ENCODE peak calls at places on chromosomes 16 and 17, in six cellular contexts. Z is tibial nerve, C is A673, D is thyroid gland, U is pancreas, G is nephron progenitor cell. S is an unnamed sample.

GRCh38 chr17:21193031-21193430 is 20.9 kb downstream of the TMEM11 start:
- DNase-seq in Z (no peak), C (no peak), D (no peak), U (no peak), G (no peak), S (no peak)

GRCh38 chr17:56833023-56833811 is 503 bp downstream of the C17orf67 start:
- DNase-seq in Z (no peak), C (peak), D (peak), U (peak), G (no peak), S (peak)

GRCh38 chr16:30394603-30395154 is 541 bp upstream of the ZNF48 start:
- DNase-seq in Z (no peak), C (no peak), D (no peak), U (no peak), G (no peak), S (no peak)

GRCh38 chr17:41406205-41406604 is 8.8 kb upstream of the KRT31 start:
- DNase-seq in Z (no peak), C (no peak), D (no peak), U (no peak), G (no peak), S (no peak)

GRCh38 chr16:53053967-53054669 is 673 bp upstream of the CHD9 start:
- DNase-seq in Z (no peak), C (peak), D (peak), U (no peak), G (no peak), S (no peak)

GRCh38 chr16:89798832-89799370 is 17.5 kb downstream of the FANCA start:
- DNase-seq in Z (no peak), C (no peak), D (peak), U (no peak), G (no peak), S (no peak)

GRCh38 chr17:62780273-62780672 is 27.8 kb downstream of the MARCHF10 start:
- DNase-seq in Z (no peak), C (no peak), D (peak), U (peak), G (no peak), S (no peak)

GRCh38 chr17:1179635-1180433 is at the start of gene ABR:
- DNase-seq in Z (no peak), C (peak), D (no peak), U (peak), G (peak), S (no peak)

GRCh38 chr17:28384281-28385036 is 13.0 kb downstream of the SARM1 start:
- DNase-seq in Z (no peak), C (no peak), D (peak), U (peak), G (peak), S (no peak)

GRCh38 chr16:24737916-24738594 is 8.6 kb downstream of the TNRC6A start:
- DNase-seq in Z (no peak), C (no peak), D (no peak), U (no peak), G (no peak), S (no peak)

GRCh38 chr16:49280022-49280741 is 1.5 kb downstream of the CBLN1 start:
- DNase-seq in Z (no peak), C (peak), D (no peak), U (peak), G (peak), S (no peak)

GRCh38 chr17:67260051-67260987 is 15.3 kb upstream of the HELZ start:
- DNase-seq in Z (no peak), C (peak), D (peak), U (no peak), G (no peak), S (no peak)

GRCh38 chr17:6069611-6070279 is 434 bp upstream of the WSCD1 start:
- DNase-seq in Z (no peak), C (no peak), D (peak), U (no peak), G (no peak), S (no peak)

GRCh38 chr17:82674656-82675475 is 23.6 kb downstream of the RAB40B start:
- DNase-seq in Z (no peak), C (no peak), D (no peak), U (no peak), G (no peak), S (no peak)

GRCh38 chr16:30893082-30893743 is 664 bp downstream of the BCL7C start:
- DNase-seq in Z (no peak), C (no peak), D (peak), U (peak), G (peak), S (no peak)

GRCh38 chr17:16407911-16408588 is 7.3 kb upstream of the TRPV2 start:
- DNase-seq in Z (peak), C (peak), D (peak), U (no peak), G (peak), S (no peak)

GRCh38 chr16:59202463-59202862 is 468.3 kb upstream of the GOT2 start:
- DNase-seq in Z (no peak), C (no peak), D (no peak), U (no peak), G (no peak), S (no peak)

GRCh38 chr17:80795737-80796136 is 195.9 kb upstream of the CHMP6 start:
- DNase-seq in Z (no peak), C (no peak), D (peak), U (no peak), G (no peak), S (peak)

GRCh38 chr16:70590722-70591438 is 55.5 kb upstream of the IL34 start:
- DNase-seq in Z (no peak), C (no peak), D (no peak), U (no peak), G (no peak), S (no peak)

GRCh38 chr17:77153487-77153886 is 12.7 kb downstream of the SEC14L1 start:
- DNase-seq in Z (no peak), C (no peak), D (peak), U (no peak), G (no peak), S (no peak)

GRCh38 chr17:74516561-74516960 is 14.7 kb downstream of the CD300LB start:
- DNase-seq in Z (no peak), C (no peak), D (no peak), U (no peak), G (no peak), S (peak)

GRCh38 chr17:80998388-80999223 is 7.0 kb downstream of the CHMP6 start:
- DNase-seq in Z (no peak), C (no peak), D (no peak), U (no peak), G (no peak), S (no peak)

GRCh38 chr17:79093270-79093669 is 18.6 kb downstream of the ENGASE start:
- DNase-seq in Z (no peak), C (no peak), D (no peak), U (no peak), G (no peak), S (no peak)

GRCh38 chr16:89290887-89291286 is 73.4 kb downstream of the ZNF778 start:
- DNase-seq in Z (no peak), C (no peak), D (no peak), U (no peak), G (no peak), S (no peak)

GRCh38 chr17:77049440-77049839 is 91.3 kb upstream of the SEC14L1 start:
- DNase-seq in Z (no peak), C (peak), D (no peak), U (no peak), G (no peak), S (no peak)

GRCh38 chr17:16439303-16439791 is 24.0 kb downstream of the TRPV2 start:
- DNase-seq in Z (no peak), C (no peak), D (peak), U (no peak), G (no peak), S (no peak)

GRCh38 chr17:66945451-66945850 is 19.1 kb upstream of the CACNG4 start:
- DNase-seq in Z (no peak), C (peak), D (no peak), U (no peak), G (no peak), S (no peak)

GRCh38 chr17:12134587-12134986 is 113.9 kb downstream of the MAP2K4 start:
- DNase-seq in Z (no peak), C (no peak), D (no peak), U (no peak), G (no peak), S (no peak)

GRCh38 chr17:61411114-61411943 is 11.7 kb downstream of the TBX2 start:
- DNase-seq in Z (no peak), C (peak), D (peak), U (peak), G (peak), S (peak)

GRCh38 chr16:1450218-1450617 is 5.9 kb upstream of the CCDC154 start:
- DNase-seq in Z (no peak), C (no peak), D (no peak), U (no peak), G (no peak), S (no peak)

GRCh38 chr17:42937712-42938596 is 26.3 kb downstream of the AARSD1 start:
- DNase-seq in Z (no peak), C (peak), D (peak), U (peak), G (peak), S (no peak)
- TF ChIP-seq CTCF in Z (peak), C (peak), D (peak), U (peak), G (peak), S (peak)

GRCh38 chr17:45113424-45113754 is 18.9 kb downstream of the PLCD3 start:
- DNase-seq in Z (no peak), C (no peak), D (no peak), U (no peak), G (no peak), S (no peak)

GRCh38 chr17:45111838-45112237 is 20.5 kb downstream of the PLCD3 start:
- DNase-seq in Z (no peak), C (no peak), D (peak), U (no peak), G (peak), S (no peak)

GRCh38 chr17:45108595-45109521 is 23.5 kb downstream of the PLCD3 start:
- DNase-seq in Z (no peak), C (no peak), D (peak), U (no peak), G (no peak), S (no peak)

GRCh38 chr17:45112559-45113423 is 19.5 kb downstream of the PLCD3 start:
- DNase-seq in Z (no peak), C (no peak), D (no peak), U (no peak), G (no peak), S (no peak)

DNA sequence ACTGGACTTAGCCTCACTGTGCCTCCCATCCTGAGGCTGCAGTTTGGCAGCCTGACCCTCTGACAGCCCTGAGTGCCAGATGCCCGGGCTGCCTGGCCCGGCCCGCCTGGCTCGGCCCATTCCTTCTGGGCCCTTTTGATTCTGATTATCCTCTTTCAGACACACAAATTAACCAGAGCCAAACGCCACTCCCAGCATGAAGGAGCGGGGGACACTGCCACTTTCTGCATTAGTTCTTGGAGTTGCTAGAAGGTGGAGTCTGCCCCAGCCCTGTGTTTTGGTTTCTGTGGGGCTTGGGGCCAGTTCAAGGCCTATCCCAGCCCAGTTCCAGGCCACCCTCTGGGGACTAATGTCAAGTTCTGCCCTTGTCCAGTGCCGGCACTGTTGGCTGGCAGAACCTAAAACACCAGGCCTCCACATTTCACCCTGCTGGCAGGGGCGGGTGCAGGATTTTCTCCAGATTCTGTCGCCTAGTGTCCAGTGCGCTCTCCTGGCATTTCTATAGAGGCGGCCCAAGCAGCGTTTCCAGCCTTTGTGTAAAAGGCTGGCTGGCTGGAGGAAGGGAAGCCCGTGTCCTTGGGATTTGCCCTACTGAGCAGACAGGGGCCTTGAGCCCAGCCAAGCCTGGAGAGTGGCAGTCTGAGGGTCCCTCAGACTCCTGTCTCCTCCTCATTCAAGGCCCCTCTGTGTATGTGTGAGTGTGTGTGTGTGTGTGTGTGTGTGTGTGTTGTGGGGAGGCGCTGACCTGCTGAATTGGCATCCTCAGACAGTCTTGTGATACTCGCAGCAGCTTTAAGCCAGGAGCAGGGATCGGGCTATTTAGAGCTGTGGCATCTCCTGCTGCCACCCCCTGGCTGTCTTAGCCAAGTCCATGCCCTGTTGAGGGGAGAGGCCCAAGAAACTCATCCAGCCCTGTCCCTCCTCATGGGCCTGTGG is 21.4 kb downstream of the PLCD3 start:
- DNase-seq in Z (no peak), C (no peak), D (peak), U (no peak), G (no peak), S (no peak)
- TF ChIP-seq CTCF in Z (no peak), C (no peak), D (no peak), U (no peak), G (no peak), S (no peak)

GRCh38 chr16:11886881-11887280 is 28.9 kb downstream of the GSPT1 start:
- DNase-seq in Z (no peak), C (no peak), D (no peak), U (no peak), G (no peak), S (no peak)

GRCh38 chr16:11893571-11893970 is 22.2 kb downstream of the GSPT1 start:
- DNase-seq in Z (no peak), C (no peak), D (no peak), U (no peak), G (no peak), S (no peak)

GRCh38 chr16:11890231-11890630 is 25.5 kb downstream of the GSPT1 start:
- DNase-seq in Z (no peak), C (no peak), D (no peak), U (no peak), G (no peak), S (no peak)
- TF ChIP-seq CTCF in Z (no peak), C (no peak), D (no peak), U (no peak), G (no peak), S (no peak)

DNA sequence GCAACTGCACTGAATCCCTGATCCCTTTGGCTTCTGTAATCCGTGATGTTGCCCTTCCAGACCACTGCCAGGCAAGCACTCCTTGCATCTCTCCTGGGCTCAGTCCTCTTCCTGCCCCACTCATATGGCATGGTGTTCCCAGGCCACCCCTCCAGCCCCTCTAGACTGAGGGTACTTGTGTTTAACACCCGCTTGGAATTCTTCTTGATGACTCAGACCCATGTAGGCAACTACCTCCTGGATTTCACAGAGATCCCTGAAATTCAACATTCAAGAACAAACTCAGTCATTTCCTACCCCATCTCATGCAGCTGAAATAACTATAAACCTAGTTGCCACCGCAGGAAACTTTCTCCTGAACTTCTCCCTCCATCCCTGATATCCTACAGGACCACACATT is 541.9 kb upstream of the CDH11 start:
- DNase-seq in Z (no peak), C (no peak), D (no peak), U (no peak), G (no peak), S (no peak)
- TF ChIP-seq CTCF in Z (no peak), C (no peak), D (no peak), U (no peak), G (no peak), S (no peak)

DNA sequence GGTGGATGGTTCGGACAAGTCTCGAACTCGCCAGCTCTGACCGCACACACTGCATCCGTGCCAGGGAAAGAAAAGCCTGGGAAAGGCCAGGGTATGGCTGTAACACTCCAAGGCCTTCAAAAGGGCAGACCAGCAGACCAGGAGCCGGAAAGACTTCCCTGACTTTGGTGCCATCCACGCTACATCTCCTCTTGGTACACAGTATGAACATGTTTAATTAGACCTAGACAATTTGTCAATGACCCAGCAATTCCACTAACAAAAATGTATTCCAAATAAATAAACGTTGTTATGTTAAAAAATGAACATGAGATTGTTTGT is 637 bp upstream of the HDAC5 start:
- DNase-seq in Z (no peak), C (no peak), D (no peak), U (no peak), G (no peak), S (no peak)
- TF ChIP-seq CTCF in Z (no peak), C (no peak), D (no peak), U (no peak), G (no peak), S (no peak)

DNA sequence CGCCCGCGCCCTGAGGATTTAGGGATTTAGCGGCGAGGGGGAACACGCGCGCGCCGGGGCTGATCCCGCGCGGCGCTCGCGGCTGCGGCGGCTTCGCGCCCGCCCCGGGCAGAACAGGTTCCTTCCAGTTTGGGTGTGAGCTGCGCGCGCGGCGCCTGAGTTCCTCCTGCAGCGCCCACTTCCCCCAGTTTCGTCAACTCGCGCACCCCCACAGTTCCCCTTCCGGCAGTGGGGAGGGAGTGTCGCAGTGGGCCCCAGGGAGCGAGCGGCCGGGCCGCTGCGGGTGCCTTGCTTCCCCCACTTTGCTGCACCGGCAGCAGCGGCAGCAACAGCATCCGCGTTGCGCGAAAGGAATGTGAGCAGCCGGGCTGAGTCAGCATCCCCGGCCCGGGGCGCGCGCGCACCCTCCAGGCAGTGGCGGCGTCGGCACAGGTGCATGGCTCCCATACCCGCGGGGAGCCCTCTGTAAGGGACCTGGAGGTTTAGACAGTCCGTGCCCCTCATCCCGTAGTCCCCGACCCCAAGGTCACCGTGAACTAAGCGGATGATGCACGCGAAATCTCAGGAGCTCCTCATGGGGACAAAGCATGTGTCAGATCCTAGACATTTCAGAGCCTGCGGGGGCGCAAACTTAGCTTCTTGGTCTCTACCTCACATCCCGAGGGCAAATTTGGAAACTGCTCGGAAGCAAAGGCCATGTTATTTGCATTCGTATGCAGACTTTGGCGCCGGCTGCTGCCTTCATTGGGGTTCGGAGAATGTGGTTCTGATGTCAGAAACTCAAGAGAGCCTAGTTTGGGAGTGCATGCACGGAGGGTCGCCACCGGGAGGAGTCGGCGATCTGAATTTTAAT is 767 bp downstream of the ARSG start:
- DNase-seq in Z (peak), C (peak), D (peak), U (peak), G (peak), S (peak)
- TF ChIP-seq CTCF in Z (no peak), C (peak), D (no peak), U (no peak), G (no peak), S (no peak)